ENCODE peak calls at places on chromosomes 13 and 19, in four cellular contexts. E, Y, V and J are unnamed samples.

GRCh38 chr19:9565900-9566705 is 18.2 kb downstream of the ZNF121 start:
- DNase-seq in Y (no peak), E (no peak), V (no peak), J (no peak)

GRCh38 chr19:17171874-17172273 is 43.3 kb upstream of the USE1 start:
- DNase-seq in E (no peak), Y (no peak), V (no peak), J (no peak)

GRCh38 chr13:23899555-23899954 is 2.3 kb upstream of the C1QTNF9B start:
- DNase-seq in V (no peak), E (no peak), Y (no peak), J (no peak)

GRCh38 chr13:33763021-33763420 is 54.9 kb upstream of the RFC3 start:
- DNase-seq in E (no peak), Y (no peak), V (no peak), J (no peak)

GRCh38 chr19:44757057-44757734 is 8.7 kb downstream of the BCL3 start:
- DNase-seq in E (no peak), V (no peak), Y (no peak), J (no peak)

GRCh38 chr13:94706854-94707399 is 5.4 kb downstream of the SOX21 start:
- DNase-seq in E (no peak), Y (no peak), V (no peak), J (no peak)

GRCh38 chr19:4557971-4558941 is 1.2 kb downstream of the SEMA6B start:
- DNase-seq in V (peak; percentile 26), Y (no peak), E (no peak), J (no peak)

GRCh38 chr13:48731957-48732569 is 78.3 kb downstream of the CYSLTR2 start:
- DNase-seq in Y (peak; percentile 41), V (peak; percentile 54), E (peak; percentile 40), J (peak; percentile 17)

GRCh38 chr19:35351441-35352176 is 3.9 kb downstream of the FFAR1 start:
- DNase-seq in V (peak; percentile 3), Y (no peak), E (no peak), J (no peak)

GRCh38 chr13:50916701-50917184 is 7.2 kb downstream of the RNASEH2B start:
- DNase-seq in E (no peak), Y (no peak), V (no peak), J (peak; percentile 79)

GRCh38 chr13:111371211-111371610 is 50.8 kb downstream of the TEX29 start:
- DNase-seq in V (no peak), Y (no peak), E (no peak), J (no peak)

GRCh38 chr19:34503546-34504272 is 22.2 kb downstream of the WTIP start:
- DNase-seq in V (no peak), Y (no peak), E (no peak), J (no peak)

GRCh38 chr13:76455960-76456359 is 430.2 kb downstream of the KCTD12 start:
- DNase-seq in Y (no peak), V (no peak), E (no peak), J (peak; percentile 89)

GRCh38 chr19:55958356-55958755 is 10.7 kb downstream of the NLRP8 start:
- DNase-seq in Y (no peak), E (no peak), V (no peak), J (no peak)

GRCh38 chr13:113002206-113002821 is 33.3 kb downstream of the MCF2L start:
- DNase-seq in V (no peak), E (no peak), Y (no peak), J (no peak)

GRCh38 chr19:46623915-46624502 is 880 bp downstream of the PTGIR start:
- DNase-seq in Y (no peak), E (no peak), V (no peak), J (no peak)

GRCh38 chr19:35529241-35530218 is 1.4 kb upstream of the SBSN start:
- DNase-seq in V (no peak), Y (no peak), E (no peak), J (no peak)

GRCh38 chr13:40148103-40148502 is 492.6 kb downstream of the COG6 start:
- DNase-seq in Y (no peak), V (no peak), E (no peak), J (no peak)

GRCh38 chr19:7869453-7869909 is 4.7 kb downstream of the PRR36 start:
- DNase-seq in Y (peak; percentile 70), E (peak; percentile 77), V (peak; percentile 80), J (peak; percentile 59)

GRCh38 chr19:5479958-5480357 is 24.7 kb downstream of the ZNRF4 start:
- DNase-seq in Y (no peak), E (no peak), V (no peak), J (no peak)

GRCh38 chr19:14164088-14164487 is 27.7 kb upstream of the ASF1B start:
- DNase-seq in E (no peak), Y (no peak), V (no peak), J (no peak)

GRCh38 chr13:107348931-107349330 is 781.0 kb upstream of the ARGLU1 start:
- DNase-seq in Y (no peak), V (no peak), E (no peak), J (no peak)

GRCh38 chr19:40650749-40651305 is 39.6 kb downstream of the NUMBL start:
- DNase-seq in E (no peak), V (no peak), Y (no peak), J (no peak)

GRCh38 chr13:80441968-80442367 is 101.0 kb upstream of the SPRY2 start:
- DNase-seq in Y (no peak), V (no peak), E (no peak), J (no peak)

GRCh38 chr13:72004975-72005374 is 138.0 kb upstream of the DACH1 start:
- DNase-seq in Y (no peak), V (no peak), E (no peak), J (no peak)

GRCh38 chr19:5627395-5627904 is 4.6 kb downstream of the SAFB start:
- DNase-seq in Y (no peak), E (no peak), V (no peak), J (peak; percentile 61)

GRCh38 chr19:46537136-46538097 is 41.8 kb upstream of the PNMA8B start:
- DNase-seq in E (peak; percentile 34), V (peak; percentile 64), Y (peak; percentile 38), J (peak; percentile 12)

GRCh38 chr19:23983406-23983805 is 68.7 kb downstream of the ZNF726 start:
- DNase-seq in Y (no peak), V (no peak), E (no peak), J (no peak)

GRCh38 chr19:50430888-50431342 is 1.8 kb upstream of the MYBPC2 start:
- DNase-seq in E (no peak), V (no peak), Y (no peak), J (no peak)

GRCh38 chr13:73329355-73329754 is 270.6 kb downstream of the KLF5 start:
- DNase-seq in V (no peak), Y (no peak), E (no peak), J (no peak)

GRCh38 chr13:36192166-36192565 is 22.2 kb downstream of the SOHLH2 start:
- DNase-seq in V (no peak), Y (no peak), E (no peak), J (no peak)